ENCODE peak calls at places on chromosomes 13 and 19, in ten cellular contexts. P is breast epithelium, B is mucosa of descending colon, S is A549, J is ascending aorta, I is BJ, D is AG04449, U is tibial nerve, O is cardiac muscle cell, G is fibroblast of lung. M is an unnamed sample.

GRCh38 chr13:26257049-26257448 is 3.1 kb downstream of the CDK8 start:
- DNase-seq in J (no peak), G (no peak), P (no peak), O (no peak), U (no peak), B (no peak), I (no peak), D (no peak), S (no peak), M (no peak)

GRCh38 chr19:28715157-28715556 is 497.8 kb downstream of the UQCRFS1 start:
- DNase-seq in D (no peak), G (peak; percentile 15), U (no peak), J (no peak), P (no peak), O (no peak), I (no peak), S (no peak), B (no peak), M (no peak)

GRCh38 chr13:26914624-26915023 is 154.0 kb upstream of the GPR12 start:
- DNase-seq in O (peak; percentile 10), U (no peak), G (peak; percentile 13), S (no peak), P (no peak), J (no peak), I (no peak), B (no peak), D (no peak), M (no peak)

GRCh38 chr19:38095411-38096308 is 128.4 kb downstream of the DPF1 start:
- DNase-seq in D (no peak), U (peak; percentile 63), O (peak; percentile 72), G (peak; percentile 54), P (peak; percentile 78), J (peak; percentile 82), S (peak; percentile 86), B (no peak), I (peak; percentile 37), M (no peak)

GRCh38 chr13:89361909-89362308 is 1690.7 kb downstream of the SLITRK5 start:
- DNase-seq in S (peak; percentile 7), D (no peak), P (no peak), J (no peak), G (no peak), I (no peak), B (no peak), O (peak; percentile 45), U (no peak), M (no peak)

GRCh38 chr13:70386919-70387318 is 278.7 kb upstream of the KLHL1 start:
- DNase-seq in O (no peak), U (no peak), D (no peak), G (no peak), B (peak; percentile 25), S (no peak), P (no peak), I (no peak), J (no peak), M (no peak)

GRCh38 chr13:38024431-38024830 is 154.9 kb upstream of the TRPC4 start:
- DNase-seq in O (peak; percentile 5), G (peak; percentile 51), I (no peak), B (no peak), P (no peak), J (no peak), D (no peak), U (no peak), S (no peak), M (peak; percentile 40)

GRCh38 chr19:49333426-49334288 is 1.5 kb upstream of the CD37 start:
- DNase-seq in S (no peak), O (peak; percentile 31), P (peak; percentile 34), U (no peak), D (no peak), G (no peak), J (peak; percentile 65), I (no peak), B (peak; percentile 90), M (no peak)

DNA sequence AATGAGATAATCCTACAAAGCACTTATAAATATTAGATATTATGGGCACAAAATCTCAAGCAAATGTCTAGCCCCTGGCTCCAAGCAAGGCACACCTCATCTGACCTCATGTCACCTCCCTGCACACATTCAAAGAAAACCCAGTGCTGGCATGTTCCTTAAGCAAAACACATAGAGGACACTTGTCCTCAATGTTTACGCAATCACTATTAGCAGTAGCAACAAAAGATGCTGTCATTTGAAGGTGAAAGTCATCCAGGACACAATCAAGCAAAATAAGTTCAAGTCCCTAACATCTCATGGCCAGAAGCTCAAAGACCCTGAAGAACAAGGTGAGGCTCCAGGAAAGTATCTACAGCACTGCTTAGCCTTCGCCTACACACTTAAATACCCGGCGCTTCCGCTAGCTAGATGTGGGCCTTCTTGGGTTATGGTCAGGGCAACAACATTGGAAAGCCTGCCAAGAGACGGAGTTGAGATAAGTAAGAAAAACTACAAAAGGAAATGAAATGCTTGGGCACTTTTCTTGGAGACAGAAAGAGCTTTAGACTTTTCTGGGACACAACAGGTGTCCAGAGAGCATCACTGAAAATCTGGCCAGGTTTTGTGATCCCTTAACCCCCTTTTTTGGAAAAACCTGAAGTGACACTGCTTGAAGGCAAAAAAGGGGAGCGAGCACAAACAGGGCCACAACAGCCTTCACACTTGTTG is 85.7 kb downstream of the FOXO1 start:
- DNase-seq in D (no peak), G (peak; percentile 23), U (no peak), P (no peak), O (peak; percentile 28), J (no peak), I (no peak), S (no peak), B (no peak), M (no peak)
- H3K4me3 ChIP-seq in D (no peak overlapping the region), G (no peak overlapping the region), U (no peak overlapping the region), P (no peak overlapping the region), O (no peak overlapping the region), J (no peak overlapping the region), I (no peak overlapping the region), S (no peak overlapping the region), B (no peak overlapping the region), M (no peak overlapping the region)

DNA sequence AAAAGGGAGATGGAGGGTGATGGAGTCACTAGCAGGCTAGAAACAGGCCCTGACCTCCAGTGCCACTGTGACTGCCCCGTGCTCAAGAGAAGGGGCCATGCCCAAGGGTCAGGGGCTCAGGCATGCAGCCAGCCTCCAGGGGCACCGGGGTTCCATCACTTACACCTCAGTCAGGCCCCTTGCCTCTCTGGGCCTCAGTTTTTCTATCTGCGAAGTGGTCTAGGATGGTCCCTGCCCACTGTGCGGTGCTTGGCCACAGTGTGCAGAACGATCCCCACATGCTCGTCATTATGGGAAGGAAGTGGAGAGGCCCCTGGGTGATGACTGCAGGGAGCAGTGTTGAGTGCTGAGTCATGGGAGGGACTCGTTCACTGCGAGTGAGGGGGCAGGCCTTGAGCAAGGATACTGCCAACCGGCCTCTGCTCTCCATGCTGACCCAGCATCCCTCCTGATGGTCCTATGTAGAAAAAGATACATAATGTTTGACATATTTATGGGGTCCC is 23.1 kb downstream of the TMED1 start:
- DNase-seq in U (no peak), G (peak; percentile 96), O (peak; percentile 95), S (peak; percentile 71), D (peak; percentile 81), J (peak; percentile 89), B (no peak), I (peak; percentile 82), P (no peak), M (peak; percentile 54)
- TF ChIP-seq CTCF in U (no peak), G (peak; percentile 18), O (no peak), S (no peak), D (peak; percentile 11), J (no peak), B (no peak), I (peak; percentile 14), P (no peak), M (peak; percentile 8)

GRCh38 chr19:3026768-3027167 is 2.3 kb downstream of the TLE2 start:
- DNase-seq in J (no peak), P (no peak), S (no peak), O (no peak), D (no peak), U (no peak), I (no peak), G (no peak), B (no peak), M (no peak)

GRCh38 chr19:3027292-3027691 is 1.8 kb downstream of the TLE2 start:
- DNase-seq in I (no peak), S (no peak), U (no peak), B (no peak), G (no peak), J (no peak), D (no peak), O (no peak), P (no peak), M (no peak)

GRCh38 chr19:3027981-3028304 is 1.1 kb downstream of the TLE2 start:
- DNase-seq in B (no peak), J (no peak), D (no peak), O (no peak), S (no peak), P (no peak), U (no peak), G (no peak), I (no peak), M (no peak)

GRCh38 chr19:3029070-3029923 is at the start of gene TLE2:
- DNase-seq in S (no peak), O (no peak), J (no peak), B (no peak), P (no peak), D (no peak), G (no peak), U (no peak), I (no peak), M (no peak)

DNA sequence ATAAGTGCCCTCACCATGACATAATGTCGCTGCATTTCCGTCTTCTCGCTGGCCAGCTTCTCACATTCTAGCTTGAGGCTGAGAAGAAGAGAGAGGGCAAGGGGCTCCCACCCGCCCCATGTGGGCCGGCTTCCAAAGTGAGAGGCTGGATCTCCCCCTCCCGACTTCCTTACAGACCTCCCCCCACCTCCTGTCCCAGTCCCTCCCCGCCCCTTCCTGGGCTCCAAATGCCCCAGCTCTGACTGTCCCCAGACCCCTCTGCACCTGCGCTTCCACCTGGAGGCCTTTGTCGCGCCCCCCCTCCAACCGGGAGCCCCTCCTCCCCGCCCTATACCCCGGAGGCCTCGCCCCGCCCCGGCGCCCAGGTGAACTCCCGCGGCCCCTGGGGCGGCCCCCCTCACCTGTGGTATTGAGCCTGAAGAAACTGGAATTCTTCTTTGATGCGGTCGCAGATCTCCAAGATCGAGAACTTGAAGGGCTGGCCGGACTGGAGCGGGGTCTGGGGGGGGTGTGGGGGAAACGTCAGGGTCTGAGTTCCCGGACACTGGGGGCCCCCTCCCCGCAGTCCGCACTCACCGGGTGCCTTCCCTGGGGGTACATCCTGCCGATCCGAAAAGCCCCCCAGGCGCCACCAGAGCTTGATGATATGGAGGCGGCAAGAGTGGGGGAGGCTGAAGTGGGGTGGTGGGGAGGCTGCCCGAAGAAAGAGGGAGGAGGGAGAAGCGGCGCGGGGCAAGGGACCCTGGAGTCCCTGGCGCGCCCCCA is 593 bp downstream of the TLE2 start:
- DNase-seq in I (no peak), P (no peak), G (no peak), J (no peak), D (no peak), S (no peak), B (no peak), U (no peak), O (no peak), M (no peak)
- H3K4me3 ChIP-seq in I (peak overlapping the region; percentile 39), P (peak overlapping the region; percentile 70), G (peak overlapping the region; percentile 59), J (peak overlapping the region; percentile 71), D (peak overlapping the region; percentile 36), S (peak overlapping the region; percentile 70), B (peak overlapping the region; percentile 34), U (peak overlapping the region; percentile 65), O (peak overlapping the region; percentile 93), M (peak overlapping the region; percentile 6)

DNA sequence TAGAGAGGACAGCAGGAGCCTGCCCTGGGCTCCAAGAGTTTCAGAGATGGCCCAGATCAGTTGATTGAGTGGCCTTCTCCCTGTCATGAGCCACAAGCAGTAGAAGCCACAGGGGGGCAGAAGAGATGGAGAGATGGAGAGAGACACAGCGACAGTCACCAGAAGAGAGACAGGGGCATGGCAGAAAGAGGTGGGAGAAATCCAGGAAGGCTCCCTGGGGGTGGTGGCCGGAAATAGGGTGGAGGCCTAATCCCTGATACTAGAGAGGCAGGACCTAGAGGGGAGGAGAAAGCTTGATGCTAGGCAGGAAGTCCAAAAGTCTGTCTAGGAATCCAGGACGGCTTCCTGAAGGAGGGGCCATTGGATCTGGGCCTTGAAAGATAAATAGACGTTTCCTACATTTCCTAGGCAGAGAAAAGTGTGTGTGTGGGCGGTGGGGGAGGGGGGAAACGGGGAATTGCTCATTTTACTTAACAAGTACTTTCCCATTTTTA is 9.6 kb upstream of the TPM4 start:
- DNase-seq in S (peak; percentile 79), I (no peak), U (no peak), P (no peak), D (no peak), B (no peak), J (no peak), G (peak; percentile 81), O (peak; percentile 82), M (no peak)
- TF ChIP-seq CTCF in S (peak; percentile 30), I (no peak), U (peak; percentile 7), P (no peak), D (peak; percentile 13), B (no peak), J (peak; percentile 10), G (peak; percentile 25), O (no peak), M (peak; percentile 41)